ENCODE peak calls at places on chromosome X, in five cellular contexts. L is brain microvascular endothelial cell, D is endodermal cell, G is thyroid gland, Z is RWPE1. P is an unnamed sample.

GRCh38 chrX:120653000-120653399 is 23.1 kb upstream of the C1GALT1C1 start:
- DNase-seq in D (no peak), L (no peak), G (no peak), Z (no peak), P (no peak)

GRCh38 chrX:153449306-153450113 is 3.7 kb upstream of the TREX2 start:
- DNase-seq in G (no peak), Z (no peak), L (no peak), D (no peak), P (no peak)

GRCh38 chrX:63652086-63652775 is 132.8 kb downstream of the ARHGEF9 start:
- DNase-seq in Z (no peak), L (no peak), D (no peak), G (no peak), P (no peak)

GRCh38 chrX:37825225-37825842 is 22.0 kb downstream of the DYNLT3 start:
- DNase-seq in G (peak), L (peak), D (peak), Z (peak), P (no peak)

GRCh38 chrX:15761564-15762191 is 23.6 kb downstream of the CA5B start:
- DNase-seq in G (no peak), Z (peak), L (peak), D (peak), P (no peak)

GRCh38 chrX:24026403-24026801 is 584 bp downstream of the KLHL15 start:
- DNase-seq in L (no peak), D (peak), G (no peak), Z (peak), P (no peak)

GRCh38 chrX:133495464-133496391 is 80.4 kb upstream of the GPC4 start:
- DNase-seq in G (peak), D (no peak), Z (no peak), L (no peak), P (no peak)

GRCh38 chrX:150476183-150476699 is 92.2 kb upstream of the MTM1 start:
- DNase-seq in Z (no peak), G (no peak), D (no peak), L (no peak), P (no peak)

GRCh38 chrX:130393451-130394074 is 8.1 kb upstream of the GPR119 start:
- DNase-seq in G (peak), D (peak), Z (peak), L (peak), P (no peak)

GRCh38 chrX:66144258-66144657 is 19.8 kb upstream of the HEPH start:
- DNase-seq in Z (no peak), D (no peak), G (no peak), L (no peak), P (no peak)

GRCh38 chrX:9873952-9874351 is 87.7 kb downstream of the SHROOM2 start:
- DNase-seq in L (no peak), Z (no peak), G (peak), D (peak), P (no peak)

GRCh38 chrX:150094375-150094774 is 156.1 kb upstream of the EOLA2 start:
- DNase-seq in Z (no peak), G (no peak), D (no peak), L (no peak), P (no peak)

GRCh38 chrX:48022740-48023139 is 16.0 kb downstream of the SPACA5 start:
- DNase-seq in D (no peak), L (no peak), G (no peak), Z (no peak), P (no peak)

GRCh38 chrX:110004210-110004609 is 1.3 kb downstream of the TMEM164 start:
- DNase-seq in Z (peak), L (no peak), G (peak), D (peak), P (no peak)

GRCh38 chrX:119698835-119699234 is 5.9 kb upstream of the SEPTIN6 start:
- DNase-seq in Z (peak), D (peak), L (peak), G (peak), P (no peak)

GRCh38 chrX:134654398-134655012 is 3.8 kb downstream of the PLAC1 start:
- DNase-seq in G (no peak), Z (no peak), L (no peak), D (no peak), P (no peak)

GRCh38 chrX:28120076-28120475 is 138.8 kb upstream of the DCAF8L1 start:
- DNase-seq in L (no peak), Z (peak), D (no peak), G (no peak), P (peak)

GRCh38 chrX:68999931-69000330 is 165.3 kb downstream of the PJA1 start:
- DNase-seq in G (no peak), D (no peak), L (no peak), Z (no peak), P (no peak)

GRCh38 chrX:40201486-40201885 is 103.7 kb upstream of the BCOR start:
- DNase-seq in D (no peak), G (no peak), Z (no peak), L (no peak), P (no peak)

GRCh38 chrX:112734250-112734649 is 54.5 kb upstream of the LHFPL1 start:
- DNase-seq in L (no peak), D (peak), Z (no peak), G (peak), P (no peak)

GRCh38 chrX:57918750-57919436 is 8.6 kb upstream of the ZXDA start:
- DNase-seq in L (no peak), Z (no peak), D (peak), G (peak), P (no peak)

GRCh38 chrX:25600776-25601175 is 537.4 kb upstream of the MAGEB18 start:
- DNase-seq in Z (no peak), D (no peak), L (peak), G (no peak), P (no peak)

GRCh38 chrX:124634363-124634762 is 288.0 kb downstream of the SH2D1A start:
- DNase-seq in L (no peak), Z (peak), D (no peak), G (no peak), P (peak)

GRCh38 chrX:54633641-54634040 is 103.6 kb downstream of the GNL3L start:
- DNase-seq in L (peak), G (no peak), Z (no peak), D (peak), P (no peak)

GRCh38 chrX:9724711-9725110 is 40.9 kb downstream of the GPR143 start:
- DNase-seq in L (peak), Z (no peak), D (no peak), G (no peak), P (no peak)

GRCh38 chrX:17377795-17378194 is 2.8 kb downstream of the NHS start:
- DNase-seq in D (no peak), Z (no peak), G (no peak), L (no peak), P (no peak)

GRCh38 chrX:1394731-1395501 is 3.0 kb upstream of the SLC25A6 start:
- DNase-seq in L (no peak), D (peak), Z (no peak), G (peak), P (no peak)
- H3K27ac ChIP-seq in L (no peak), D (no peak), Z (peak), G (peak), P (no peak)

GRCh38 chrX:77900688-77901087 is 1.4 kb downstream of the COX7B start:
- DNase-seq in L (no peak), D (no peak), G (no peak), Z (no peak), P (no peak)
- H3K27ac ChIP-seq in L (no peak), D (no peak), G (peak), Z (no peak), P (peak)

DNA sequence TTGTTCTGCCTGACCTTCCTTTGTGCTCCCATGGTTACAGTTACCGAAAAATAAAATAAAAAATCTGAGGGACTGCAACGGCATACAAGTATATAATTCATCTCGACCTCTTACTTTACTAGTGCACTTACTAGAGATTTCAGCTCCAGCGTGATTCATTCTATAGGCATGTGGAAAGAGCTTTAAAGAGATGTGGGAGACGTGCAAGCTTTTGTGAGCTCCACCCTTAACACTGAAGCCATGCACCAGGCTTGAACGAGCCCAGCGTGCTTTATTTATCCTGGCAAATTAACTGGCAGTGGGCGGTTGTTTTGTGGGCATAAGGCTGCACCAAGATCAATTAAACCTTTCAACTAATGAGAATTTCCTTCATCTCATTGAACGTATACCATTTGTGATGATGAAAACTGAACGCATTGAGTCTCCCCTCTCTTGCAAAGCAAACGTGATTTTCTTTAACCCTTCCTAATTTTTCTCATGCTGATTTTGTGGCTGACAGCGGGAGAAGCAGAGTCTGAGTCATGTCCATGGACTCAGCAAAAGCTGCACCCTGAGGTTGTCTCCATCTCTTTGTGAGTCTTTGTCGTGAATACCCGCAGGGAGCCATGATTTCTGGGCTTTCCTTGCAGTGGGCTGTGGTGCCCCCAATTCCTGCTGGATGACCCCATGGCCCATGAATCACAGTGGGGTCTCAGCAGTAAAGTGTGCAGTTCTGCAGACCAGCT is 60.1 kb downstream of the MXRA5 start:
- DNase-seq in Z (peak), G (no peak), L (peak), D (no peak), P (no peak)
- H3K27ac ChIP-seq in Z (peak), G (no peak), L (peak), D (peak), P (peak)

GRCh38 chrX:371907-372306 is 14.8 kb downstream of the PPP2R3B start:
- DNase-seq in D (peak), Z (no peak), G (no peak), L (no peak), P (no peak)

GRCh38 chrX:370963-371745 is 15.6 kb downstream of the PPP2R3B start:
- DNase-seq in L (no peak), Z (no peak), G (no peak), D (no peak), P (no peak)

GRCh38 chrX:368811-369562 is 17.7 kb downstream of the PPP2R3B start:
- DNase-seq in G (no peak), L (peak), Z (no peak), D (no peak), P (no peak)

GRCh38 chrX:369563-370101 is 17.1 kb downstream of the PPP2R3B start:
- DNase-seq in G (no peak), Z (no peak), L (no peak), D (no peak), P (no peak)

GRCh38 chrX:370244-370962 is 16.3 kb downstream of the PPP2R3B start:
- DNase-seq in D (peak), G (no peak), L (no peak), Z (no peak), P (no peak)
- H3K27ac ChIP-seq in D (no peak), G (no peak), L (no peak), Z (no peak), P (no peak)

DNA sequence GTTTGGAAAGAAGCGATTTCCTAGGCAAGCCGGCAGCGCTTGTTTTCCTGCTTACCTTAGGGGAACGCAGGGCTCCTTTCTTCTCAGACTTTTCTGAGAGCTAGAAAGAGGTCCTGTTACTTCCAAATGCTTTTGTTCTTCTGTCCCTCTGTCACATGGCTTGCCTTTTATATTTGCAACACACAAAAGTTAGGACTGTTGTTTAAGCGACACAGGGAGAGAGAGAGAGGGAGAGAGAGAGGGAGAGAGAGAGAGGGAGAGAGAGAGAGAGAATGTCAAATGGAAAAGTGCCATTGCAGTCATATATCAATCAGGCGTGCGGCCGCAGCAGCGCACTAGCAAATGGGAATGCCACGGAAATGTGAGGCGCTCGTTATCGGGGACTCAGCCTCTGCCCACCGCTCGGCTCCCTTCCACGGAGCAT is at the start of gene NDP:
- DNase-seq in D (peak), L (no peak), G (no peak), Z (no peak), P (no peak)
- H3K27ac ChIP-seq in D (no peak), L (no peak), G (no peak), Z (no peak), P (no peak)

GRCh38 chrX:151750511-151750910 is 16.0 kb downstream of the CNGA2 start:
- DNase-seq in Z (no peak), D (no peak), L (no peak), G (no peak), P (no peak)

GRCh38 chrX:151753313-151754041 is 18.9 kb downstream of the CNGA2 start:
- DNase-seq in D (peak), L (peak), G (peak), Z (peak), P (no peak)

GRCh38 chrX:151752847-151753246 is 18.3 kb downstream of the CNGA2 start:
- DNase-seq in L (no peak), G (no peak), Z (no peak), D (no peak), P (no peak)

GRCh38 chrX:151754641-151755215 is 20.2 kb downstream of the CNGA2 start:
- DNase-seq in L (peak), D (no peak), G (peak), Z (peak), P (peak)

DNA sequence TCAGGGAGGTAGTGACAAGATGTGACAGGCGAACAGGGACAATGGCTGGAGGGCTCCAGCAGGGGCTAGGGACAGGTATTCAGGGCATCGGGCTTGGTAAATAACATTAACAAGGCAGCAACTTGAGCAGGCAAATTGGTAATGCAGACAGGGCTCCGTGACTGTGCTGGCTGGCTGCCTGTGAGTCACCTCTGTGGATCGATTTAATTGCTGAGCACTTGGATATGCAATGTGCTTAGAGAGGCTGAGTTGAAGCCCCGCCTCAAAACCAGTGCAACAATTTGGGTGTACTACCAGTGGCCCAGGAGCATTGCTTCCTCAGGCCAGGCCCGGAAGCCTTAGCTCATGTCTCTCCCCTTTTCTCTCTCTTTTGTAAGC is 19.5 kb downstream of the CNGA2 start:
- DNase-seq in L (peak), G (peak), D (peak), Z (peak), P (peak)
- H3K27ac ChIP-seq in L (no peak), G (no peak), D (no peak), Z (peak), P (peak)

GRCh38 chrX:11461181-11462001 is 168.2 kb downstream of the AMELX start:
- DNase-seq in L (peak), Z (no peak), D (no peak), G (no peak), P (no peak)
- H3K27ac ChIP-seq in L (peak), Z (no peak), D (no peak), G (no peak), P (no peak)

GRCh38 chrX:88605222-88605583 is 141.8 kb upstream of the CPXCR1 start:
- DNase-seq in L (no peak), Z (no peak), G (no peak), D (no peak), P (no peak)
- H3K27ac ChIP-seq in L (peak), Z (no peak), G (no peak), D (no peak), P (no peak)

P was measured in epithelial cell of prostate.